ENCODE peak calls at places on chromosomes 2 and 18, in nine cellular contexts. C is OCI-LY7, O is K562, T is prostate gland, R is HFF-Myc, D is choroid plexus epithelial cell, A is BE2C, B is tibial nerve, U is endothelial cell. W is an unnamed sample.

GRCh38 chr18:38790303-38790702 is 1224.7 kb upstream of the CELF4 start:
- DNase-seq in C (no peak), O (no peak), T (no peak), R (no peak), D (no peak), A (no peak), B (no peak), U (peak), W (no peak)

GRCh38 chr2:9330639-9331270 is 92.6 kb downstream of the ITGB1BP1 start:
- DNase-seq in C (no peak), O (no peak), T (no peak), R (no peak), D (no peak), A (no peak), B (no peak), U (no peak), W (no peak)

GRCh38 chr18:35695803-35696202 is 114.3 kb downstream of the GALNT1 start:
- DNase-seq in C (no peak), O (no peak), T (peak), R (no peak), D (no peak), A (no peak), B (no peak), U (no peak), W (no peak)

GRCh38 chr2:149055751-149056150 is 17.3 kb downstream of the LYPD6B start:
- DNase-seq in C (no peak), O (no peak), T (no peak), R (no peak), D (no peak), A (no peak), B (no peak), U (no peak), W (no peak)

GRCh38 chr2:39719317-39719716 is 53.6 kb downstream of the TMEM178A start:
- DNase-seq in C (no peak), O (no peak), T (peak), R (no peak), D (no peak), A (no peak), B (no peak), U (no peak), W (no peak)

GRCh38 chr2:230140667-230141066 is 71.9 kb upstream of the SLC16A14 start:
- DNase-seq in C (no peak), O (no peak), T (no peak), R (no peak), D (no peak), A (no peak), B (no peak), U (no peak), W (no peak)

GRCh38 chr2:11254100-11254536 is 90.3 kb downstream of the ROCK2 start:
- DNase-seq in C (no peak), O (no peak), T (no peak), R (no peak), D (no peak), A (no peak), B (no peak), U (no peak), W (no peak)

GRCh38 chr2:57973621-57974186 is 72.9 kb upstream of the VRK2 start:
- DNase-seq in C (no peak), O (no peak), T (no peak), R (no peak), D (no peak), A (no peak), B (no peak), U (no peak), W (no peak)

GRCh38 chr2:41496908-41497307 is 550.9 kb upstream of the PKDCC start:
- DNase-seq in C (peak), O (peak), T (no peak), R (no peak), D (no peak), A (peak), B (no peak), U (no peak), W (no peak)

GRCh38 chr2:207813221-207813916 is 43.7 kb upstream of the FZD5 start:
- DNase-seq in C (no peak), O (peak), T (no peak), R (no peak), D (no peak), A (no peak), B (no peak), U (peak), W (no peak)

GRCh38 chr2:239166201-239166834 is 234.5 kb downstream of the HDAC4 start:
- DNase-seq in C (no peak), O (no peak), T (no peak), R (no peak), D (no peak), A (no peak), B (no peak), U (no peak), W (no peak)

DNA sequence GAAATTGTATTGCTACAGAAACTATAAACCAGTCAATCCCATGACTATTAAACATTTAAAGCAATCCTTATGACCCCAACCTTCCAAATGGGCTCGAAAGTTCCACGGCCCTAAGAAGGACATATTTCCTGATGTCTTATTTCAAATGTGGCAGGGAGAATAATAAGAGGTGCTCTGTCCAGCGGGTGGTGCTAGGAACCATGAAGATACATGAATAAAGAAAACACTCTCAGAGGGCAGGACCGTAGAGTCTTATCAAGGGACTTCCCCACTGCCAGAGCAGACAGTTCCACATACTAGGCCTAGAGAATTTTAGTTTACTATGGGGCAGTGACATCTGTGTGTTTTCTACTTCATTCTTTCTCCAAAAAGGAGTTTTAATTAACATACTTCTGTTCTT is 187.1 kb upstream of the PIK3C3 start:
- DNase-seq in C (no peak), O (no peak), T (no peak), R (no peak), D (peak), A (no peak), B (no peak), U (peak), W (no peak)
- TF ChIP-seq CTCF in C (no peak), O (no peak), T (no peak), R (peak), D (peak), A (no peak), B (no peak), U (no peak), W (no peak)

GRCh38 chr18:11387880-11388279 is 221.5 kb upstream of the SLC35G4 start:
- DNase-seq in C (no peak), O (peak), T (no peak), R (no peak), D (peak), A (peak), B (peak), U (no peak), W (no peak)
- TF ChIP-seq CTCF in C (no peak), O (peak), T (no peak), R (no peak), D (peak), A (peak), B (no peak), U (no peak), W (no peak)

GRCh38 chr2:79235135-79235534 is 75.6 kb upstream of the REG3A start:
- DNase-seq in C (peak), O (no peak), T (no peak), R (no peak), D (no peak), A (no peak), B (no peak), U (peak), W (no peak)
- TF ChIP-seq CTCF in C (peak), O (no peak), T (peak), R (no peak), D (no peak), A (peak), B (no peak), U (peak), W (no peak)

GRCh38 chr2:171522057-171522803 is at the start of gene CYBRD1:
- DNase-seq in C (no peak), O (peak), T (peak), R (no peak), D (peak), A (peak), B (peak), U (no peak), W (peak)
- TF ChIP-seq CTCF in C (no peak), O (peak), T (no peak), R (no peak), D (peak), A (no peak), B (no peak), U (no peak), W (no peak)

GRCh38 chr2:33375054-33375453 is 101.4 kb upstream of the RASGRP3 start:
- DNase-seq in C (no peak), O (no peak), T (no peak), R (no peak), D (no peak), A (no peak), B (no peak), U (no peak), W (no peak)
- TF ChIP-seq CTCF in C (no peak), O (no peak), T (no peak), R (no peak), D (no peak), A (no peak), B (no peak), U (no peak), W (no peak)

GRCh38 chr2:135168119-135168872 is 116.2 kb downstream of the RAB3GAP1 start:
- DNase-seq in C (no peak), O (no peak), T (no peak), R (no peak), D (no peak), A (no peak), B (no peak), U (no peak), W (no peak)
- TF ChIP-seq CTCF in C (no peak), O (no peak), T (no peak), R (peak), D (peak), A (no peak), B (no peak), U (no peak), W (no peak)

W was measured in mesothelial cell of epicardium.